ENCODE peak calls at places on chromosomes 1 and 21, in six cellular contexts. U is upper lobe of right lung, X is left ventricle myocardium inferior, J is tibial artery, C is SK-N-SH, I is IMR-90. N is an unnamed sample.

GRCh38 chr1:234613128-234613875 is 3.3 kb upstream of the IRF2BP2 start:
- DNase-seq in U (no peak), X (no peak), J (no peak), C (no peak), I (peak; percentile 92), N (no peak)

GRCh38 chr1:31376374-31377134 is 3.7 kb upstream of the FABP3 start:
- DNase-seq in U (peak; percentile 29), X (no peak), J (no peak), C (peak; percentile 90), I (peak; percentile 98), N (no peak)

GRCh38 chr1:199948587-199949280 is 78.8 kb upstream of the NR5A2 start:
- DNase-seq in U (no peak), X (no peak), J (no peak), C (no peak), I (peak; percentile 31), N (no peak)

GRCh38 chr1:197637406-197637805 is 137.9 kb downstream of the DENND1B start:
- DNase-seq in U (no peak), X (no peak), J (no peak), C (no peak), I (no peak), N (no peak)

GRCh38 chr1:231924183-231924582 is 297.6 kb downstream of the DISC1 start:
- DNase-seq in U (no peak), X (no peak), J (no peak), C (no peak), I (no peak), N (no peak)

GRCh38 chr1:231421616-231421970 is 494 bp downstream of the EGLN1 start:
- DNase-seq in U (no peak), X (peak; percentile 44), J (peak; percentile 72), C (no peak), I (peak; percentile 43), N (no peak)

GRCh38 chr1:22417466-22417865 is 34.2 kb upstream of the ZBTB40 start:
- DNase-seq in U (no peak), X (no peak), J (no peak), C (no peak), I (no peak), N (no peak)

GRCh38 chr1:229148041-229148671 is 122.8 kb upstream of the RAB4A start:
- DNase-seq in U (no peak), X (peak; percentile 37), J (no peak), C (peak; percentile 61), I (no peak), N (no peak)

GRCh38 chr1:204578867-204579664 is 62.9 kb downstream of the MDM4 start:
- DNase-seq in U (no peak), X (peak; percentile 36), J (peak; percentile 62), C (no peak), I (no peak), N (no peak)

GRCh38 chr1:18419123-18419844 is 61.4 kb upstream of the KLHDC7A start:
- DNase-seq in U (no peak), X (no peak), J (no peak), C (no peak), I (no peak), N (no peak)

GRCh38 chr1:38615680-38616079 is 243.9 kb downstream of the RRAGC start:
- DNase-seq in U (no peak), X (no peak), J (no peak), C (no peak), I (no peak), N (no peak)
- TF ChIP-seq CTCF in U (no peak), X (no peak), J (no peak), C (peak; percentile 23), I (peak; percentile 5), N (peak; percentile 9)

GRCh38 chr1:214361636-214362035 is 80.7 kb downstream of the SMYD2 start:
- DNase-seq in U (no peak), X (no peak), J (no peak), C (no peak), I (no peak), N (no peak)
- H3K4me3 ChIP-seq in U (no peak overlapping the region), X (no peak overlapping the region), J (no peak overlapping the region), C (no peak overlapping the region), I (no peak overlapping the region), N (no peak overlapping the region)

GRCh38 chr1:213980906-213981305 is 6.9 kb upstream of the PROX1 start:
- DNase-seq in U (no peak), X (no peak), J (no peak), C (no peak), I (no peak), N (no peak)
- H3K4me1 ChIP-seq in U (peaks cover 5% of the 10 kb centered on the region), X (peaks cover 36% of the 10 kb centered on the region), J (peaks cover 23% of the 10 kb centered on the region), C (no peaks in the 10 kb centered on the region), I (no peaks in the 10 kb centered on the region), N (no peaks in the 10 kb centered on the region)

GRCh38 chr1:225909477-225909876 is 14.6 kb downstream of the PYCR2 start:
- DNase-seq in U (no peak), X (no peak), J (no peak), C (no peak), I (no peak), N (no peak)

GRCh38 chr1:225908773-225909172 is 15.3 kb downstream of the PYCR2 start:
- DNase-seq in U (no peak), X (no peak), J (no peak), C (no peak), I (no peak), N (no peak)

GRCh38 chr1:225908013-225908640 is 15.9 kb downstream of the PYCR2 start:
- DNase-seq in U (no peak), X (no peak), J (no peak), C (no peak), I (no peak), N (no peak)

GRCh38 chr1:225914391-225914790 is 9.7 kb downstream of the PYCR2 start:
- DNase-seq in U (no peak), X (no peak), J (no peak), C (no peak), I (no peak), N (no peak)

DNA sequence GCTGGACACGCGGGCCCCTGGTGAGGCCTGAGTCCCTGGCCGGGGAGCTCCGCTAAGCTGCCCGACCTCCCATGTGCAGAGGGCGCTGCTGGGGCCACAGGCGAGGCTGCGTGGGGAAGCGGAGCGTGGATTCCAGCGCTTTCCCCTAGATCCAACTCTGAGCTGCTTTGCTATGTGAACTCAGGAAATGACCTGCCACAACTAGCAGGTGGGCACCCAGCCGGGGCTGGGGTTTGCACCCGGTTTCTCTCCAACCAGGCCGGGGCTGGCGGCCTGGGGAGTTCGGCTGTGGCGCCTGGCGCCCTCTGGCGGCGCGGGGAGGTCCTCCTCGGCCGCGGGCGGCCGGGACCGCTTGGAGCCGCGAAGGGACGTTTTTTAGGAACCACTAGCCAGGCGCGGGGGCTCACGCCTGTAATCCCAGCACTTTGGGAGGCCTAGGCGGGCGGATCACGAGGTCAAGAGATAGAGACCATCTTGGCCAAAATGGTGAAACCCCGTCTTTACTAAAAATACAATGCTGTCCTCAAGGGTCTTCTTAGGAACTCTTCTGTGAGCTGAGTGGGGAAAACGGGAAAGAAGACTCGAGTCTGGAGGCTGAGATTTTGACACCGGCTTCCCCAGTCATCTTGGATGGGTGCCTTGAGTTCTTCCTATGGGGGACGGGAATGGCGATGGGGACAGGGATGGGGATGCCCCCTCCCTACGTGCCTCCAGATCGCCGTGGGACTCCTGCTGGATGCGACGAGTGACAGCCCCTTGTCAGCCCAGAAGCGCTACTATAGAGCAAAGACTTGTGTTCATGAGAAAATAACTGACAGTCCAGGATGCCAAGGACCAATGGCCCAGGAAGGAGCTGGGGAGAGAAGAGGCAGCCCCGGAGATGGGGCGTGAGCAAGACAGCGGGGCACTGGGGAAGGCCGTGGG is 12.6 kb downstream of the PYCR2 start:
- DNase-seq in U (peak; percentile 88), X (peak; percentile 69), J (peak; percentile 77), C (peak; percentile 0), I (peak; percentile 17), N (no peak)
- TF ChIP-seq CTCF in U (peak; percentile 96), X (peak; percentile 98), J (peak; percentile 95), C (no peak), I (peak; percentile 70), N (peak; percentile 81)

DNA sequence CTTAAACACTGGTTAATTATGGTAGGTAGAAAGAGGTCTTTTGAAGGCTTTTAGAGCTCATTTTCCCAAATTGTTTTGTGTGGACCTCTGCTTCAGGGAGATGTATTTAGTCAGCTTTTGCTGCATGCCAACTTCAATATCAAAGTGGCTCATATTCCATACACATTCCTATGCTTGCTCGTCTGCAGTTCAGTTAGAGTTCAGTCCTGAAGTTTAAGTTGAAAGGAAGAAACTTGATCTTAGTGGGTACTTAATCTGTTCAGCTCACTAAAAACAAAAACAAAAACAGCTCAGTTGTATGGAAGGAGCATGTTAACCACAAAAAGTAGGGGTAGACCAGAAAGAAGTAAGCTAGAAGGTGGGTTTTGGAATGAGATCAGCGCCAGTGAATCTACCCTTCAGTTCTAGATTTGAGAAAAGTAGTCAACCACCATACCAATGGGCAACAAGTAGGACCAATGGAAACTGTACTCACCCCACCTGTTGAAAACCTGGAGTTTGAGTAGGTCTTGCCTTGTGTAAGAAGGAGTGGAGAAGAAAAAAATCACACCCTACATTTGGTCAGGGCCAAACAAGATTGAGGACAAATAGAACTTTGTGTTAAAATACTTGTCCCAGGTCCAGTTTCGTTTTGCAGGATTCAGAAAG is 58.0 kb downstream of the LEPR start:
- DNase-seq in U (no peak), X (no peak), J (no peak), C (no peak), I (peak; percentile 55), N (no peak)
- H3K4me3 ChIP-seq in U (no peak overlapping the region), X (no peak overlapping the region), J (no peak overlapping the region), C (no peak overlapping the region), I (no peak overlapping the region), N (no peak overlapping the region)

GRCh38 chr21:38800046-38800758 is 5.5 kb upstream of the ETS2 start:
- DNase-seq in U (no peak), X (no peak), J (no peak), C (no peak), I (no peak), N (no peak)
- H3K4me1 ChIP-seq in U (peaks cover 10% of the 10 kb centered on the region), X (peaks cover 6% of the 10 kb centered on the region), J (no peaks in the 10 kb centered on the region), C (peaks cover 28% of the 10 kb centered on the region), I (peaks cover 17% of the 10 kb centered on the region), N (peaks cover 83% of the 10 kb centered on the region)

GRCh38 chr1:235635938-235636663 is 13.5 kb downstream of the GNG4 start:
- DNase-seq in U (no peak), X (no peak), J (peak; percentile 1), C (no peak), I (no peak), N (no peak)
- TF ChIP-seq CTCF in U (no peak), X (no peak), J (no peak), C (no peak), I (no peak), N (no peak)

GRCh38 chr1:40314721-40315238 is 2.3 kb downstream of the COL9A2 start:
- DNase-seq in U (no peak), X (no peak), J (no peak), C (no peak), I (no peak), N (no peak)

GRCh38 chr1:40317394-40318074 is 448 bp upstream of the COL9A2 start:
- DNase-seq in U (no peak), X (no peak), J (no peak), C (no peak), I (no peak), N (no peak)

GRCh38 chr1:40315239-40315794 is 1.8 kb downstream of the COL9A2 start:
- DNase-seq in U (peak; percentile 88), X (peak; percentile 79), J (peak; percentile 92), C (peak; percentile 92), I (peak; percentile 83), N (no peak)

GRCh38 chr1:40316595-40317393 is at the start of gene COL9A2:
- DNase-seq in U (no peak), X (no peak), J (no peak), C (peak; percentile 85), I (no peak), N (no peak)

GRCh38 chr1:40315795-40316594 is 1.1 kb downstream of the COL9A2 start:
- DNase-seq in U (no peak), X (no peak), J (no peak), C (peak; percentile 71), I (no peak), N (no peak)
- H3K4me3 ChIP-seq in U (peak overlapping the region; percentile 49), X (peak overlapping the region; percentile 66), J (peak overlapping the region; percentile 47), C (peak overlapping the region; percentile 47), I (no peak overlapping the region), N (peak overlapping the region; percentile 37)

GRCh38 chr21:36849461-36849860 is 117.0 kb downstream of the HLCS start:
- DNase-seq in U (no peak), X (no peak), J (no peak), C (no peak), I (no peak), N (no peak)
- H3K4me1 ChIP-seq in U (no peaks in the 10 kb centered on the region), X (peaks cover 17% of the 10 kb centered on the region), J (peaks cover 16% of the 10 kb centered on the region), C (peaks cover 13% of the 10 kb centered on the region), I (peaks cover 13% of the 10 kb centered on the region), N (peaks cover 33% of the 10 kb centered on the region)